ENCODE peak calls at places on chromosome 3, in four cellular contexts. F, B, M and D are unnamed samples.

GRCh38 chr3:113110263-113110662 is 101.1 kb upstream of the BOC start:
- DNase-seq in F (no peak), B (peak), M (no peak), D (no peak)

GRCh38 chr3:46574263-46574662 is 8.2 kb upstream of the LRRC2 start:
- DNase-seq in F (no peak), B (no peak), M (no peak), D (no peak)

GRCh38 chr3:120418866-120419490 is 31.8 kb downstream of the FSTL1 start:
- DNase-seq in F (peak), B (peak), M (peak), D (peak)

GRCh38 chr3:32951410-32951811 is at the start of gene CCR4:
- DNase-seq in F (no peak), B (peak), M (no peak), D (no peak)

GRCh38 chr3:190385835-190386688 is 1.9 kb upstream of the CLDN16 start:
- DNase-seq in F (peak), B (peak), M (peak), D (peak)

GRCh38 chr3:81808900-81809299 is 47.5 kb upstream of the GBE1 start:
- DNase-seq in F (no peak), B (no peak), M (no peak), D (no peak)

GRCh38 chr3:196163687-196164493 is 47.3 kb downstream of the ZDHHC19 start:
- DNase-seq in F (no peak), B (peak), M (no peak), D (no peak)

GRCh38 chr3:24336101-24336500 is 158.5 kb downstream of the THRB start:
- DNase-seq in F (no peak), B (no peak), M (no peak), D (no peak)

GRCh38 chr3:126500016-126500415 is 17.6 kb downstream of the UROC1 start:
- DNase-seq in F (no peak), B (no peak), M (no peak), D (no peak)

GRCh38 chr3:3015472-3016089 is 94.6 kb downstream of the IL5RA start:
- DNase-seq in F (peak), B (peak), M (peak), D (peak)

GRCh38 chr3:157488144-157488543 is 15.1 kb downstream of the VEPH1 start:
- DNase-seq in F (no peak), B (no peak), M (no peak), D (no peak)

GRCh38 chr3:17500618-17501017 is 241.8 kb downstream of the TBC1D5 start:
- DNase-seq in F (peak), B (no peak), M (no peak), D (no peak)

GRCh38 chr3:10693457-10693856 is 122.6 kb upstream of the SLC6A11 start:
- DNase-seq in F (no peak), B (peak), M (no peak), D (no peak)

GRCh38 chr3:47424434-47425382 is 43.9 kb downstream of the PTPN23 start:
- DNase-seq in F (no peak), B (no peak), M (peak), D (no peak)

GRCh38 chr3:19432679-19433078 is 284.4 kb downstream of the KCNH8 start:
- DNase-seq in F (no peak), B (no peak), M (no peak), D (no peak)

GRCh38 chr3:110736332-110736731 is 335.3 kb upstream of the NECTIN3 start:
- DNase-seq in F (no peak), B (no peak), M (no peak), D (no peak)

GRCh38 chr3:99545941-99546580 is 92.3 kb upstream of the COL8A1 start:
- DNase-seq in F (no peak), B (peak), M (peak), D (no peak)

GRCh38 chr3:8968375-8968882 is 5.2 kb upstream of the RAD18 start:
- DNase-seq in F (no peak), B (no peak), M (no peak), D (no peak)

GRCh38 chr3:13051066-13051465 is 22.2 kb downstream of the IQSEC1 start:
- DNase-seq in F (no peak), B (no peak), M (no peak), D (no peak)

GRCh38 chr3:123724306-123724705 is 139.5 kb upstream of the HACD2 start:
- DNase-seq in F (no peak), B (no peak), M (peak), D (no peak)

GRCh38 chr3:34198309-34198708 is 399.9 kb downstream of the PDCD6IP start:
- DNase-seq in F (no peak), B (no peak), M (no peak), D (no peak)

GRCh38 chr3:114383875-114384557 is 90.2 kb downstream of the TIGIT start:
- DNase-seq in F (peak), B (peak), M (peak), D (no peak)

GRCh38 chr3:177427096-177427495 is 229.8 kb upstream of the TBL1XR1 start:
- DNase-seq in F (no peak), B (no peak), M (no peak), D (no peak)

GRCh38 chr3:19543212-19543841 is 390.7 kb downstream of the EFHB start:
- DNase-seq in F (peak), B (peak), M (no peak), D (no peak)

GRCh38 chr3:14425574-14426304 is 23.3 kb downstream of the SLC6A6 start:
- DNase-seq in F (no peak), B (no peak), M (no peak), D (no peak)

GRCh38 chr3:171457263-171458055 is 2.7 kb downstream of the TNIK start:
- DNase-seq in F (no peak), B (no peak), M (peak), D (no peak)

GRCh38 chr3:140223631-140224030 is 288.6 kb downstream of the CLSTN2 start:
- DNase-seq in F (peak), B (no peak), M (no peak), D (peak)

GRCh38 chr3:32454731-32455608 is 47.7 kb downstream of the CMTM6 start:
- DNase-seq in F (no peak), B (no peak), M (no peak), D (no peak)

GRCh38 chr3:193357291-193357690 is 21.3 kb downstream of the ATP13A5 start:
- DNase-seq in F (no peak), B (no peak), M (no peak), D (no peak)

GRCh38 chr3:156751461-156752025 is 74.6 kb upstream of the LEKR1 start:
- DNase-seq in F (peak), B (peak), M (peak), D (peak)

GRCh38 chr3:126895178-126896066 is 87.5 kb upstream of the PLXNA1 start:
- DNase-seq in F (peak), B (peak), M (peak), D (no peak)

GRCh38 chr3:61928776-61929175 is 367.4 kb downstream of the PTPRG start:
- DNase-seq in F (no peak), B (no peak), M (no peak), D (no peak)

GRCh38 chr3:151228291-151229125 is 25.5 kb upstream of the GPR171 start:
- DNase-seq in F (peak), B (peak), M (peak), D (no peak)
- H3K27ac ChIP-seq in F (peak), B (no peak), M (peak), D (peak)

DNA sequence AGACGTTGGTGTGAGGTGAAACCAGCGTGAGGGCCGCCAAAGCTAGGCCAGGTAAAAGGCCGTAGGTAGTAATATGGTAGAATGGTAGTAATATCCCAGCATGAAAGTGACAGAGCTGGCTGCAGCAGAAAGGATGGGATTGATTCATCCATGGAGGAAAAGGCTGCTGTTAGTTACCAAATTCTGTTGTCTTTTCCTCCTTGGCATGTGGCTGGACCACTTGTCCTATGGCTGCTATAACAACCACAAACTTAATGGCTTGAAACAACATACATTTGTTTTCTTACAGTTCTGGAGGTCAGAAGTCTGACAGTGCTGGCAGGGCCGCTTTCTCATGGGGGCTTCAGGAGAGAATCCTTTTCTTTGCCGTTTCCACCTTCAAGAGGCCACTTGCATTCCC is 47.8 kb upstream of the CHST2 start:
- DNase-seq in F (no peak), B (no peak), M (no peak), D (no peak)
- H3K27ac ChIP-seq in F (no peak), B (no peak), M (no peak), D (peak)

DNA sequence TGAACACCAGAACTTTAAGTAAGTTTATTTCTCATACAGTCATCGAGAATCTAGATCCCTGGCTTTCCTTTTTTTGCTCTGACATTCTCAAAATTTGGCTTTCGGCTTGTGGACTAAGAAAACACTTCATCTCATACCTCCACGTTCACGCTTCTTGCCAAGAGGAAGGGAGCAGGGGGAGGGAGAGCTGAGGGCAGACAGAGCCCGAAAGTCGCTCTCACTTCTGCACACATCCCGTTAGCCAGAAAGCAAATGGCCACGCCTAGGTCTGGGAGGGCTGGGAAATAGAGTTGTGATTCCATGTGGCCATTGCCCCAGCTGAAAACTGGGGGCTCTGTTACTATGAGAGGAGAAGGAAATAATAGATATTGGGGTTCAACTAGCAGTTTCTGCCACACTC is 57.3 kb downstream of the MAP6D1 start:
- DNase-seq in F (no peak), B (no peak), M (no peak), D (no peak)
- H3K27ac ChIP-seq in F (no peak), B (no peak), M (no peak), D (no peak)

GRCh38 chr3:119360046-119360445 is 65.9 kb downstream of the ARHGAP31 start:
- DNase-seq in F (no peak), B (no peak), M (no peak), D (no peak)
- H3K27ac ChIP-seq in F (no peak), B (peak), M (no peak), D (no peak)